ENCODE peak calls at places on chromosomes 16 and 17, in seven cellular contexts. One of them, this sample, is unnamed.

GRCh38 chr17:32283745-32284207 is 18.1 kb downstream of the RHBDL3 start:
- DNase-seq in transverse colon: no peak
- DNase-seq in GM12892: peak; percentile 40
- DNase-seq in stomach: no peak
- DNase-seq in H54: no peak
- DNase-seq in sigmoid colon: no peak
- DNase-seq in GM12878: no peak
- DNase-seq in this sample: peak; percentile 72

GRCh38 chr17:19003966-19004600 is 481 bp downstream of the FAM83G start:
- DNase-seq in transverse colon: peak; percentile 75
- DNase-seq in GM12892: peak; percentile 66
- DNase-seq in stomach: peak; percentile 59
- DNase-seq in H54: peak; percentile 65
- DNase-seq in sigmoid colon: no peak
- DNase-seq in GM12878: no peak
- DNase-seq in this sample: peak; percentile 36

GRCh38 chr17:40303706-40304450 is 5.1 kb upstream of the RARA start:
- DNase-seq in transverse colon: peak; percentile 37
- DNase-seq in GM12892: no peak
- DNase-seq in stomach: no peak
- DNase-seq in H54: no peak
- DNase-seq in sigmoid colon: peak; percentile 95
- DNase-seq in GM12878: no peak
- DNase-seq in this sample: peak; percentile 50

GRCh38 chr17:68511254-68511670 is 968 bp upstream of the PRKAR1A start:
- DNase-seq in transverse colon: no peak
- DNase-seq in GM12892: no peak
- DNase-seq in stomach: no peak
- DNase-seq in H54: no peak
- DNase-seq in sigmoid colon: no peak
- DNase-seq in GM12878: no peak
- DNase-seq in this sample: no peak

GRCh38 chr16:75265911-75266701 is 14.7 kb upstream of the BCAR1 start:
- DNase-seq in transverse colon: peak; percentile 86
- DNase-seq in GM12892: peak; percentile 98
- DNase-seq in stomach: peak; percentile 89
- DNase-seq in H54: peak; percentile 93
- DNase-seq in sigmoid colon: peak; percentile 90
- DNase-seq in GM12878: no peak
- DNase-seq in this sample: peak; percentile 47

GRCh38 chr17:64200080-64201042 is 62.7 kb downstream of the TEX2 start:
- DNase-seq in transverse colon: no peak
- DNase-seq in GM12892: no peak
- DNase-seq in stomach: no peak
- DNase-seq in H54: no peak
- DNase-seq in sigmoid colon: no peak
- DNase-seq in GM12878: peak; percentile 19
- DNase-seq in this sample: peak; percentile 67

GRCh38 chr17:15483416-15483815 is 16.0 kb upstream of the CDRT4 start:
- DNase-seq in transverse colon: no peak
- DNase-seq in GM12892: no peak
- DNase-seq in stomach: no peak
- DNase-seq in H54: no peak
- DNase-seq in sigmoid colon: no peak
- DNase-seq in GM12878: no peak
- DNase-seq in this sample: no peak

GRCh38 chr17:66200685-66201092 is 8.8 kb upstream of the CEP112 start:
- DNase-seq in transverse colon: peak; percentile 59
- DNase-seq in GM12892: no peak
- DNase-seq in stomach: peak; percentile 59
- DNase-seq in H54: peak; percentile 50
- DNase-seq in sigmoid colon: no peak
- DNase-seq in GM12878: no peak
- DNase-seq in this sample: peak; percentile 83

GRCh38 chr17:65598711-65599110 is 37.3 kb upstream of the AXIN2 start:
- DNase-seq in transverse colon: no peak
- DNase-seq in GM12892: no peak
- DNase-seq in stomach: no peak
- DNase-seq in H54: no peak
- DNase-seq in sigmoid colon: no peak
- DNase-seq in GM12878: no peak
- DNase-seq in this sample: no peak

GRCh38 chr16:87457724-87458423 is 35.0 kb downstream of the ZCCHC14 start:
- DNase-seq in transverse colon: no peak
- DNase-seq in GM12892: no peak
- DNase-seq in stomach: no peak
- DNase-seq in H54: peak; percentile 84
- DNase-seq in sigmoid colon: no peak
- DNase-seq in GM12878: peak; percentile 38
- DNase-seq in this sample: peak; percentile 99

GRCh38 chr16:17529982-17530760 is 59.4 kb upstream of the XYLT1 start:
- DNase-seq in transverse colon: peak; percentile 8
- DNase-seq in GM12892: peak; percentile 23
- DNase-seq in stomach: no peak
- DNase-seq in H54: no peak
- DNase-seq in sigmoid colon: no peak
- DNase-seq in GM12878: peak; percentile 51
- DNase-seq in this sample: no peak

GRCh38 chr17:30372755-30373154 is 6.0 kb upstream of the CPD start:
- DNase-seq in transverse colon: no peak
- DNase-seq in GM12892: no peak
- DNase-seq in stomach: no peak
- DNase-seq in H54: peak; percentile 49
- DNase-seq in sigmoid colon: no peak
- DNase-seq in GM12878: no peak
- DNase-seq in this sample: peak; percentile 80

GRCh38 chr17:71681427-71682173 is 439.2 kb upstream of the SOX9 start:
- DNase-seq in transverse colon: peak; percentile 17
- DNase-seq in GM12892: no peak
- DNase-seq in stomach: no peak
- DNase-seq in H54: no peak
- DNase-seq in sigmoid colon: no peak
- DNase-seq in GM12878: no peak
- DNase-seq in this sample: no peak

GRCh38 chr17:2210726-2211125 is 92.9 kb downstream of the SMG6 start:
- DNase-seq in transverse colon: no peak
- DNase-seq in GM12892: no peak
- DNase-seq in stomach: no peak
- DNase-seq in H54: no peak
- DNase-seq in sigmoid colon: no peak
- DNase-seq in GM12878: no peak
- DNase-seq in this sample: no peak

GRCh38 chr16:80125677-80126076 is 415.1 kb upstream of the DYNLRB2 start:
- DNase-seq in transverse colon: no peak
- DNase-seq in GM12892: no peak
- DNase-seq in stomach: no peak
- DNase-seq in H54: no peak
- DNase-seq in sigmoid colon: peak; percentile 63
- DNase-seq in GM12878: no peak
- DNase-seq in this sample: no peak

GRCh38 chr16:67170168-67170947 is at the start of gene NOL3:
- DNase-seq in transverse colon: peak; percentile 88
- DNase-seq in GM12892: peak; percentile 74
- DNase-seq in stomach: peak; percentile 84
- DNase-seq in H54: peak; percentile 90
- DNase-seq in sigmoid colon: peak; percentile 94
- DNase-seq in GM12878: peak; percentile 58
- DNase-seq in this sample: peak; percentile 76

GRCh38 chr17:58626905-58627304 is 64.9 kb downstream of the TEX14 start:
- DNase-seq in transverse colon: no peak
- DNase-seq in GM12892: no peak
- DNase-seq in stomach: no peak
- DNase-seq in H54: no peak
- DNase-seq in sigmoid colon: no peak
- DNase-seq in GM12878: no peak
- DNase-seq in this sample: no peak

GRCh38 chr16:81889896-81890634 is 111.0 kb downstream of the PLCG2 start:
- DNase-seq in transverse colon: peak; percentile 54
- DNase-seq in GM12892: peak; percentile 37
- DNase-seq in stomach: peak; percentile 66
- DNase-seq in H54: peak; percentile 72
- DNase-seq in sigmoid colon: no peak
- DNase-seq in GM12878: no peak
- DNase-seq in this sample: peak; percentile 51

GRCh38 chr16:67034478-67034877 is 5.5 kb downstream of the CBFB start:
- DNase-seq in transverse colon: no peak
- DNase-seq in GM12892: no peak
- DNase-seq in stomach: no peak
- DNase-seq in H54: no peak
- DNase-seq in sigmoid colon: no peak
- DNase-seq in GM12878: no peak
- DNase-seq in this sample: peak; percentile 66

GRCh38 chr16:1654505-1655268 is 23.4 kb upstream of the JPT2 start:
- DNase-seq in transverse colon: no peak
- DNase-seq in GM12892: no peak
- DNase-seq in stomach: no peak
- DNase-seq in H54: no peak
- DNase-seq in sigmoid colon: no peak
- DNase-seq in GM12878: no peak
- DNase-seq in this sample: no peak

GRCh38 chr17:42311240-42312034 is 23.1 kb downstream of the STAT5A start:
- DNase-seq in transverse colon: peak; percentile 78
- DNase-seq in GM12892: no peak
- DNase-seq in stomach: peak; percentile 57
- DNase-seq in H54: no peak
- DNase-seq in sigmoid colon: peak; percentile 99
- DNase-seq in GM12878: no peak
- DNase-seq in this sample: peak; percentile 94
- TF ChIP-seq POLR2A in transverse colon: no peak
- TF ChIP-seq POLR2A in GM12892: no peak
- TF ChIP-seq POLR2A in stomach: no peak
- TF ChIP-seq POLR2A in H54: no peak
- TF ChIP-seq POLR2A in sigmoid colon: no peak
- TF ChIP-seq POLR2A in GM12878: peak; percentile 31
- TF ChIP-seq POLR2A in this sample: no peak

DNA sequence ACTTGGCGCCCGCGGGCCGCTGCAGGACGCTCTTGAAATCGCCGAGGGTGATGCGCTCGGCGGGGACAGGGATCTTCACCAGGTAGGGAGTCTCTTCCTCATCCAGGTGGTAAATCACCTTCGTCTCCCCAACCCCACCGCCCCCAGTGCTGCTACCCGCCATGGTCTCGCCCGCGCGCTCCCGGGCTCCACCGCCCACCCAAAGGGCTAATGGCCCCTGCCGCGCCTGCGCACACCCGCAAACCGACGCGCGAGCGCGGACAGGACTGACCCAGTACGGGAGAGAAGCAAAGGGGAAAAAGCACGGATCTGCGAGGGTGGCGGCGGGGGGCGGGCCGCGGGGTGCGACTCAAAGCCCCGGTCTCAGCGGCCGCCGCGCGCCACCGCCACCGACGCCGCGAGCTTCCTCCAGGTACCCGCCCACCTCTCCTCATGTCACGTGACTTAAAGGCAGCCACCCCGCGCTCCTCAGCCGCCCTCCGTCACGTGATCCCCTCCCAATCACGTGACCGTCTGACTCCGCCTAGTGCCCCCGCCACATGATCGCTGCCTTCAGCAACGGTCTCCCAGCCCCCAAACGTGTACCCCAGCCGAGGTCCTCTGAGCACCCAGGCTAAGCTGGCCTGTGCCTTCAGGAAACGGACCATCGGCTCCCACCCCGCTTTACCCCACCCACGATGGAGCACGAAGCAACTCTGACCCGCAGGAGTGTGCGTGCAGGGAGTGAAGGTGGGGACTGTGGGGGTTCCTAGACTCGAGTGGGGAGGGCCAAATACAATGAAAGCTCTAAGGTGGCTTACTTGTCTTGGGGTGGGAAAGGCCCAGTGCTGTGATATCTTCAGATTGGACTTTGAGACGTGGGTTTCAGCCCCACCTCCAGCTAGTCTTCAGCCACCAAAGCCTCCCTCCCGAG is at the start of gene DVL2:
- DNase-seq in transverse colon: peak; percentile 96
- DNase-seq in GM12892: peak; percentile 95
- DNase-seq in stomach: peak; percentile 96
- DNase-seq in H54: peak; percentile 90
- DNase-seq in sigmoid colon: peak; percentile 98
- DNase-seq in GM12878: peak; percentile 79
- DNase-seq in this sample: peak; percentile 94
- TF ChIP-seq POLR2A in transverse colon: peak; percentile 83
- TF ChIP-seq POLR2A in GM12892: peak; percentile 87
- TF ChIP-seq POLR2A in stomach: no peak
- TF ChIP-seq POLR2A in H54: peak; percentile 51
- TF ChIP-seq POLR2A in sigmoid colon: peak; percentile 51
- TF ChIP-seq POLR2A in GM12878: peak; percentile 95
- TF ChIP-seq POLR2A in this sample: no peak

GRCh38 chr17:29292071-29292991 is 1.6 kb downstream of the NUFIP2 start:
- DNase-seq in transverse colon: peak; percentile 72
- DNase-seq in GM12892: peak; percentile 34
- DNase-seq in stomach: peak; percentile 58
- DNase-seq in H54: peak; percentile 52
- DNase-seq in sigmoid colon: peak; percentile 91
- DNase-seq in GM12878: no peak
- DNase-seq in this sample: peak; percentile 15
- TF ChIP-seq POLR2A in transverse colon: peak; percentile 5
- TF ChIP-seq POLR2A in GM12892: no peak
- TF ChIP-seq POLR2A in stomach: no peak
- TF ChIP-seq POLR2A in H54: no peak
- TF ChIP-seq POLR2A in sigmoid colon: no peak
- TF ChIP-seq POLR2A in GM12878: peak; percentile 53
- TF ChIP-seq POLR2A in this sample: no peak

GRCh38 chr17:6166492-6167179 is 96.5 kb downstream of the WSCD1 start:
- DNase-seq in transverse colon: no peak
- DNase-seq in GM12892: no peak
- DNase-seq in stomach: no peak
- DNase-seq in H54: no peak
- DNase-seq in sigmoid colon: no peak
- DNase-seq in GM12878: no peak
- DNase-seq in this sample: no peak

GRCh38 chr17:6163632-6164319 is 93.6 kb downstream of the WSCD1 start:
- DNase-seq in transverse colon: no peak
- DNase-seq in GM12892: no peak
- DNase-seq in stomach: no peak
- DNase-seq in H54: no peak
- DNase-seq in sigmoid colon: no peak
- DNase-seq in GM12878: no peak
- DNase-seq in this sample: no peak

GRCh38 chr17:6164996-6165395 is 94.8 kb downstream of the WSCD1 start:
- DNase-seq in transverse colon: no peak
- DNase-seq in GM12892: no peak
- DNase-seq in stomach: no peak
- DNase-seq in H54: no peak
- DNase-seq in sigmoid colon: no peak
- DNase-seq in GM12878: no peak
- DNase-seq in this sample: no peak

GRCh38 chr17:6162892-6163291 is 92.7 kb downstream of the WSCD1 start:
- DNase-seq in transverse colon: no peak
- DNase-seq in GM12892: no peak
- DNase-seq in stomach: no peak
- DNase-seq in H54: no peak
- DNase-seq in sigmoid colon: no peak
- DNase-seq in GM12878: no peak
- DNase-seq in this sample: no peak

DNA sequence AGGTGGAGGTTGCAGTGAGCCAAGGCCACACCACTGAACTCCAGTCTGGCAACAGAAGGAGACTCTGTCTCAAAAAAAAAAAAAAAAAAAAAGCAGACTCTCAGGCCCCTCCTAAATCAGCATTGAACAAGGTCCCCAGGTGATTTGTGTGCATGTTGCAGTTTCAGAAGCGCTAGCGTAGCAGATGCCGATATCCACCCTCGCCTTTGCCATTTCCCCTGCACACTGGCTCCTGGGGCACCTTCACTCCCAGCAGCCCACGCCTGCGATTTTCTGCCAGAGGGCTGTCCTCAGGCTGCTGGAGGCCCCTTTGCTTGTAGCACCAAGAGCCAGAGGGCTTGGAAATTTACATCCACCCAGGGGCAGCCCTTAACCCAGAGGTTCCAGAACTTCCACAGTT is 95.6 kb downstream of the WSCD1 start:
- DNase-seq in transverse colon: no peak
- DNase-seq in GM12892: no peak
- DNase-seq in stomach: no peak
- DNase-seq in H54: no peak
- DNase-seq in sigmoid colon: no peak
- DNase-seq in GM12878: no peak
- DNase-seq in this sample: no peak
- TF ChIP-seq POLR2A in transverse colon: no peak
- TF ChIP-seq POLR2A in GM12892: no peak
- TF ChIP-seq POLR2A in stomach: no peak
- TF ChIP-seq POLR2A in H54: no peak
- TF ChIP-seq POLR2A in sigmoid colon: no peak
- TF ChIP-seq POLR2A in GM12878: no peak
- TF ChIP-seq POLR2A in this sample: no peak

This sample was measured in IMR-90.